ENCODE peak calls at places on chromosome 6, in four cellular contexts. One of them, this sample, is unnamed.

GRCh38 chr6:21840428-21840827 is 246.9 kb downstream of the SOX4 start:
- DNase-seq in H1: no peak
- DNase-seq in HepG2: no peak
- DNase-seq in GM12878: no peak
- DNase-seq in this sample: no peak

GRCh38 chr6:163513003-163513402 is 98.5 kb downstream of the QKI start:
- DNase-seq in H1: no peak
- DNase-seq in HepG2: no peak
- DNase-seq in GM12878: no peak
- DNase-seq in this sample: no peak

GRCh38 chr6:6918216-6918983 is 189.4 kb upstream of the RREB1 start:
- DNase-seq in H1: no peak
- DNase-seq in HepG2: no peak
- DNase-seq in GM12878: peak; percentile 91
- DNase-seq in this sample: no peak

GRCh38 chr6:26240981-26241770 is 123.8 kb upstream of the BTN3A2 start:
- DNase-seq in H1: no peak
- DNase-seq in HepG2: no peak
- DNase-seq in GM12878: no peak
- DNase-seq in this sample: no peak

GRCh38 chr6:42426191-42426590 is 25.5 kb downstream of the TRERF1 start:
- DNase-seq in H1: no peak
- DNase-seq in HepG2: no peak
- DNase-seq in GM12878: no peak
- DNase-seq in this sample: no peak

GRCh38 chr6:34068462-34069044 is 77.3 kb downstream of the GRM4 start:
- DNase-seq in H1: peak; percentile 58
- DNase-seq in HepG2: no peak
- DNase-seq in GM12878: no peak
- DNase-seq in this sample: no peak

GRCh38 chr6:160690458-160690857 is 11.6 kb upstream of the PLG start:
- DNase-seq in H1: no peak
- DNase-seq in HepG2: no peak
- DNase-seq in GM12878: no peak
- DNase-seq in this sample: no peak

GRCh38 chr6:129644567-129645015 is 65.4 kb downstream of the ARHGAP18 start:
- DNase-seq in H1: no peak
- DNase-seq in HepG2: peak; percentile 85
- DNase-seq in GM12878: no peak
- DNase-seq in this sample: no peak

GRCh38 chr6:83055366-83055964 is 10.2 kb downstream of the UBE3D start:
- DNase-seq in H1: peak; percentile 72
- DNase-seq in HepG2: peak; percentile 31
- DNase-seq in GM12878: no peak
- DNase-seq in this sample: peak; percentile 22

GRCh38 chr6:51398064-51398740 is 579.5 kb downstream of the TFAP2B start:
- DNase-seq in H1: no peak
- DNase-seq in HepG2: no peak
- DNase-seq in GM12878: peak; percentile 24
- DNase-seq in this sample: no peak

GRCh38 chr6:36917541-36918193 is 31.9 kb downstream of the C6orf89 start:
- DNase-seq in H1: no peak
- DNase-seq in HepG2: no peak
- DNase-seq in GM12878: no peak
- DNase-seq in this sample: no peak

GRCh38 chr6:38640216-38640909 is 634 bp upstream of the BTBD9 start:
- DNase-seq in H1: no peak
- DNase-seq in HepG2: no peak
- DNase-seq in GM12878: peak; percentile 19
- DNase-seq in this sample: peak; percentile 16

GRCh38 chr6:169722362-169723199 is 1.7 kb downstream of the PHF10 start:
- DNase-seq in H1: peak; percentile 50
- DNase-seq in HepG2: peak; percentile 81
- DNase-seq in GM12878: no peak
- DNase-seq in this sample: no peak

DNA sequence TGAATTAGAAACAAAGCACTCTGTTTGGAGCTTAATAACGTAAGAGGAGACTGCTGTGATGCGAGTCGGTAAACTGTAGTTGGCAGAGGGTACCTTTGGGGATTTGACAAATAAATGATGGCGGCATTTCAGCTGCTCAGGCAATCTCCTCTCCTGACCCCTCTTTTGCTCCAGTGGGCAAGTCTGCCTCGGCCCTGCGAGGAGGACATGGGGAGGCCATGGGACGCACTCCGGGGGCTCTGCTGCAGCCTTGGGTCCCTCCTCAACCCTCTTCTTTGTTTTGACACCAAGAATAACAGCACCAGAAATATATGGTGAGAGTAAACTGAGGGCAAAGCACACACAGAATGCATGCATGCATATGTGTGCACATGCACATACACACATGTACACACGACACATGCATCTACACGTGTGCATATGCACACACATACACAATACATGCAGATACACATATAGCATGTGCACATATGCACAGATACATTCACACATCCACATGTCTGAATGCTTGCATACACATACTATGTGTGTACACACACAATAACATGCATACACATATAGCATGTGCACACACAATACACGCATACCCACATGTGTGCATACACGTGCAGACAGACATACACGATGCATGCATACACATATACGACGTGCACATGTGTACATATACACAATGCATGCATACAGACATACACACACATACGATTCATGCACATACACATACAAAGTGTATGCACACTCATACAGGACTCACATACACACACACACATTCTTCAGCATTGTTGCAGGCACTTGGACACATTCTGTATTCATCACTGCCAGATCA is 24.4 kb upstream of the IRF4 start:
- DNase-seq in H1: no peak
- DNase-seq in HepG2: no peak
- DNase-seq in GM12878: no peak
- DNase-seq in this sample: no peak
- H3K9me3 ChIP-seq in H1: peaks cover 83% of the 10 kb centered on the region
- H3K9me3 ChIP-seq in HepG2: no peaks in the 10 kb centered on the region
- H3K9me3 ChIP-seq in GM12878: no peaks in the 10 kb centered on the region
- H3K9me3 ChIP-seq in this sample: peaks cover 26% of the 10 kb centered on the region

DNA sequence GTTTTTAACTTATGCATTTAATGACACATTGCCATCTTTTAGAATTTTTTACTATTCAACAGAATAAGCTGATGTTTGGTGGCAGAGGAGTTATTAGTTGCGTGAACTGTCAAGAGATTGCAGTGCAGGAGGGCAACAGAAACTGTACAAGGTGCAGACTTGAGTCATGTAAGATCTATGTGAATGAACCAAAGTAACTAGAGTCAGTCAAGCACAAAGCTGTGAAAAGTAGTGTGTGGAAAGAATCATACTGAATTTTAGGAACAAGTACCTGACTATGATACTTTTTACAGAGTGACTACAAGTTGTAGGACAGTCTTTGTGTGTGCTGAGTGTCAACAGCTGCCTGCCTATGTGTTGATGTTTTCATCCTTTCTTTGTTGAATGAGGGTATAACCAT is 2.7 kb upstream of the C6orf163 start:
- DNase-seq in H1: no peak
- DNase-seq in HepG2: no peak
- DNase-seq in GM12878: peak; percentile 31
- DNase-seq in this sample: no peak
- TF ChIP-seq ZNF274 in H1: no peak
- TF ChIP-seq ZNF274 in HepG2: no peak
- TF ChIP-seq ZNF274 in GM12878: no peak
- TF ChIP-seq ZNF274 in this sample: no peak

GRCh38 chr6:142786476-142786875 is 158.5 kb downstream of the HIVEP2 start:
- DNase-seq in H1: no peak
- DNase-seq in HepG2: no peak
- DNase-seq in GM12878: no peak
- DNase-seq in this sample: no peak
- TF ChIP-seq SUZ12 in H1: no peak
- TF ChIP-seq SUZ12 in HepG2: no peak
- TF ChIP-seq SUZ12 in GM12878: no peak
- TF ChIP-seq SUZ12 in this sample: no peak

GRCh38 chr6:137185290-137185689 is 11.8 kb upstream of the IL22RA2 start:
- DNase-seq in H1: no peak
- DNase-seq in HepG2: no peak
- DNase-seq in GM12878: no peak
- DNase-seq in this sample: no peak
- H3K9me3 ChIP-seq in H1: peaks cover 65% of the 10 kb centered on the region
- H3K9me3 ChIP-seq in HepG2: peaks cover 56% of the 10 kb centered on the region
- H3K9me3 ChIP-seq in GM12878: peaks cover 17% of the 10 kb centered on the region
- H3K9me3 ChIP-seq in this sample: peaks cover 95% of the 10 kb centered on the region

This sample was measured in NT2/D1.